ENCODE peak calls at places on chromosomes 5 and 9, in eight cellular contexts. D is H1, G is PC-3, Y is neural progenitor cell, E is mammary epithelial cell, T is IMR-90, I is H9, M is SK-N-SH. C is an unnamed sample.

GRCh38 chr5:95963650-95964410 is 2.2 kb upstream of the ELL2 start:
- DNase-seq in T (no peak), I (no peak), M (no peak), G (peak; percentile 80), E (peak; percentile 78), D (no peak), Y (no peak), C (no peak)

GRCh38 chr5:131392461-131393095 is 128.7 kb downstream of the CDC42SE2 start:
- DNase-seq in I (no peak), M (no peak), G (no peak), D (no peak), E (no peak), Y (no peak), T (no peak), C (no peak)

GRCh38 chr9:109967651-109968331 is 187.8 kb downstream of the PALM2AKAP2 start:
- DNase-seq in Y (no peak), G (no peak), M (no peak), E (no peak), I (no peak), T (no peak), D (no peak), C (no peak)

GRCh38 chr9:3809724-3810123 is 283.9 kb upstream of the RFX3 start:
- DNase-seq in I (no peak), T (peak; percentile 18), G (peak; percentile 79), E (peak; percentile 89), M (no peak), Y (no peak), D (no peak), C (peak; percentile 88)

GRCh38 chr9:112179816-112180215 is 4.7 kb upstream of the SUSD1 start:
- DNase-seq in G (no peak), T (no peak), Y (no peak), D (no peak), E (no peak), I (no peak), M (no peak), C (no peak)

GRCh38 chr5:44388504-44389409 is 463 bp downstream of the FGF10 start:
- DNase-seq in D (peak; percentile 69), T (peak; percentile 2), G (no peak), E (no peak), M (no peak), Y (peak; percentile 46), I (peak; percentile 36), C (no peak)

GRCh38 chr5:43036409-43036808 is 3.7 kb downstream of the ANXA2R start:
- DNase-seq in E (no peak), T (no peak), G (no peak), M (no peak), D (no peak), Y (no peak), I (no peak), C (no peak)

GRCh38 chr5:9878196-9878595 is 248.0 kb upstream of the TAS2R1 start:
- DNase-seq in T (no peak), I (no peak), D (no peak), E (no peak), G (no peak), M (no peak), Y (no peak), C (no peak)

GRCh38 chr5:33261305-33261704 is 179.5 kb upstream of the TARS1 start:
- DNase-seq in D (no peak), M (no peak), T (peak; percentile 89), Y (no peak), E (peak; percentile 28), G (peak; percentile 59), I (no peak), C (no peak)

GRCh38 chr5:170114271-170114670 is 8.6 kb downstream of the FOXI1 start:
- DNase-seq in G (no peak), I (no peak), M (no peak), E (no peak), T (no peak), Y (no peak), D (peak; percentile 16), C (no peak)

GRCh38 chr5:138611295-138612220 is 36.4 kb upstream of the HSPA9 start:
- DNase-seq in G (no peak), Y (peak; percentile 69), M (peak; percentile 77), D (peak; percentile 54), I (peak; percentile 74), E (no peak), T (no peak), C (no peak)

DNA sequence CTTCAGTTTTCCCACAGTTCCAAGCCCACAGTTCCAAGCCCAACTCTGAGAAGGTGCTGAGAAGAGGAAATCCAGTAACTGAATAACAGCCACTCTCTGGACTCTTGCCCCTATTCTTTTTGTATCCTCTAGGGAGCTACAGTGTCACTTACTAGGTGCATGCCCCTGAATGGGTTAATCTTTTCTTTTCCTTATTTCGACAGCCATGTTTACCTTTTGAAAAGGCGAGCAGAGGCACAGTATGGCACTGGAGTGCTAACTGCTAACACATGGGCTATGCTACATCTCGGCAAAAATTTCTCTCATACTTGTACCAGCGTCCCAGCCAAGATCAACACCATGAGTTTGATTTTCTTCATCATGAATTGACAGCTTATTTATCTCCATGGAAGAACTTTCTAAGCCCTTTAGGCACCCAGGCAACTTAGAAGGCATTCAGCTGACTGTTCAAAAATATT is 222.6 kb downstream of the EBF1 start:
- DNase-seq in M (no peak), D (no peak), E (no peak), T (no peak), I (no peak), Y (no peak), G (no peak), C (no peak)
- H3K9ac ChIP-seq in M (no peak overlapping the region), D (no peak overlapping the region), E (no peak overlapping the region), T (no peak overlapping the region), I (no peak overlapping the region), Y (no peak overlapping the region), G (no peak overlapping the region), C (no peak overlapping the region)

GRCh38 chr9:35725362-35725761 is 6.6 kb downstream of the TLN1 start:
- DNase-seq in D (no peak), M (no peak), G (no peak), E (no peak), Y (no peak), T (no peak), I (no peak), C (no peak)

GRCh38 chr9:35723908-35724307 is 8.1 kb downstream of the TLN1 start:
- DNase-seq in G (no peak), I (no peak), M (no peak), E (no peak), D (no peak), Y (no peak), T (no peak), C (no peak)

GRCh38 chr9:35726876-35727438 is 5.0 kb downstream of the TLN1 start:
- DNase-seq in E (peak; percentile 21), G (peak; percentile 21), I (peak; percentile 53), D (no peak), M (no peak), T (peak; percentile 51), Y (no peak), C (no peak)

GRCh38 chr9:35719546-35719945 is 12.4 kb downstream of the TLN1 start:
- DNase-seq in D (no peak), I (no peak), T (no peak), E (no peak), G (no peak), Y (no peak), M (no peak), C (no peak)

GRCh38 chr9:35723426-35723825 is 8.6 kb downstream of the TLN1 start:
- DNase-seq in M (no peak), T (no peak), D (no peak), G (no peak), Y (no peak), E (no peak), I (no peak), C (no peak)
- H4K20me1 ChIP-seq in M (peaks cover 7% of the 10 kb centered on the region), T (peaks cover 40% of the 10 kb centered on the region), D (peaks cover 2% of the 10 kb centered on the region), G (no peaks in the 10 kb centered on the region), Y (no peaks in the 10 kb centered on the region), E (no peaks in the 10 kb centered on the region), I (no peaks in the 10 kb centered on the region), C (peaks cover 13% of the 10 kb centered on the region)

GRCh38 chr9:89815903-89816573 is 211.2 kb downstream of the GADD45G start:
- DNase-seq in M (no peak), I (no peak), Y (no peak), D (no peak), E (no peak), T (no peak), G (no peak), C (no peak)
- H3K9ac ChIP-seq in M (no peak overlapping the region), I (no peak overlapping the region), Y (no peak overlapping the region), D (no peak overlapping the region), E (no peak overlapping the region), T (no peak overlapping the region), G (no peak overlapping the region), C (no peak overlapping the region)

DNA sequence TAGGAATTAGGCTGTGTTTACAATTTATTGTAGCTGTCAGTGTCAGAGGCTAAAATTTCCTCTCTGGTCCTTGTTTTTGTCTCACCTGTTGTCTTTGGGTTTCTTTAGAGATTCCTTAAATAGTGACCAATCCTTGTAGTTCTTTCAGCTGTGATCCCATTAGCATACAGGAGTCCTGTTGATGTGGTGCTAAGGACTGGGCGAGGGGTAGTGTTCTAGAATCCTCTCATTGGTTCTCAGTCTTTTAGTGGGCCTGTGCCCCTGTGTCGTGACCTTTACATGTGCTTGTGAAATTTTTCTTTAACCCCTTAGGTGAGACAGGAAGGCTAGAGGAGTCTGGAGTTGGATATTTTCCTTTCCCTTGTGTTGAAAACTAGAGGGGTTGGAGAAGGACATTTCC is 51.2 kb downstream of the ZNF618 start:
- DNase-seq in T (no peak), Y (no peak), E (no peak), I (no peak), D (peak; percentile 31), M (no peak), G (no peak), C (no peak)
- H4K20me1 ChIP-seq in T (peaks cover 14% of the 10 kb centered on the region), Y (peaks cover 22% of the 10 kb centered on the region), E (no peaks in the 10 kb centered on the region), I (no peaks in the 10 kb centered on the region), D (peaks cover 3% of the 10 kb centered on the region), M (peaks cover 8% of the 10 kb centered on the region), G (no peaks in the 10 kb centered on the region), C (no peaks in the 10 kb centered on the region)

DNA sequence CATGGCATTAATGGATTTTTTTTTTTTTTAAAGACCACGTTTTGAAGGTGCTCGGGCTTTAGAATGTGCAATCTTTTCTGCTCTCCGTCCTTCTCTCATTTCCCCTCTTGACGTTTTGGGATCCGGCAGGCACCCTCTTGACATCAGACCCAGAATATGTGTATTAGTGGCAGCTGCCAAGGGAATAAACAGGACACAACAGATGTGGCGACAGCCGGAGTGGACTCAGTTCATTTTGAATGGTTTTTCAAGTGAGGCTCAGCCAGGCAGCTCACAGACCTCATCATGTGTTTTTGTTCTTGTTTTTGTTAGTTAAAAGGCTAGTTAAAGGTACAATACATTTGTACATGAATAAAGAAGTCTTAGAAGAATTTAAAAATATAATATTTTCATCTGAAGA is 365.0 kb upstream of the SEMA6A start:
- DNase-seq in T (no peak), E (no peak), G (no peak), M (no peak), D (no peak), I (no peak), Y (no peak), C (no peak)
- H3K9ac ChIP-seq in T (no peak overlapping the region), E (no peak overlapping the region), G (no peak overlapping the region), M (no peak overlapping the region), D (no peak overlapping the region), I (no peak overlapping the region), Y (no peak overlapping the region), C (no peak overlapping the region)

DNA sequence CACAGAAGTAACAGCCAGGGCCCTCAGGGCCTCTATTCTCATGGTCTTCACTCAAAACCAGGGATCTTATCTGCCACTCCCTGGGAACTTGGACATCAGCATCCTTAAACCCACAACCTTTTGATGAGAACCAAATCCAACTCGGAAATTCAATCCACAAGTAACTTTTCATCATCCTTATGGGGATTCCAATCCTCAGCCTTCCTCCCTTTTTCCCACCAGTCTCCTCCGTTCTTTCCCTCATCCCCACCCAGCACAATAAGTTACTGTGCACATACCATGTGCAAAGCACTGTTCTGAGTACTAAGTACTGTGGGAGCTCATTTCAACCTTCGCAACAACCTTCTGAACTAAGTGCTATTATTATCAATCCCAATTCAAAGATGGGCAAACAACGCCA is 17.0 kb downstream of the GOLPH3 start:
- DNase-seq in E (no peak), G (no peak), I (no peak), Y (no peak), T (no peak), D (no peak), M (no peak), C (no peak)
- H4K20me1 ChIP-seq in E (peaks cover 2% of the 10 kb centered on the region), G (peaks cover 32% of the 10 kb centered on the region), I (no peaks in the 10 kb centered on the region), Y (peaks cover 80% of the 10 kb centered on the region), T (peaks cover 92% of the 10 kb centered on the region), D (peaks cover 16% of the 10 kb centered on the region), M (peaks cover 93% of the 10 kb centered on the region), C (peaks cover 15% of the 10 kb centered on the region)

C was measured in keratinocyte.